ENCODE peak calls at places on chromosome 3, in four cellular contexts. O is SK-N-SH, P is K562, G is HepG2. C is an unnamed sample.

GRCh38 chr3:193297421-193297820 is 56.4 kb downstream of the PLAAT1 start:
- DNase-seq in O (no peak), G (no peak), P (no peak), C (no peak)

GRCh38 chr3:190534386-190534785 is 20.5 kb downstream of the IL1RAP start:
- DNase-seq in G (no peak), O (no peak), P (no peak), C (no peak)

GRCh38 chr3:115551091-115551490 is 72.2 kb upstream of the GAP43 start:
- DNase-seq in P (no peak), O (peak; percentile 42), G (no peak), C (no peak)

GRCh38 chr3:196431193-196432136 is 762 bp downstream of the UBXN7 start:
- DNase-seq in G (peak; percentile 41), O (peak; percentile 44), P (peak; percentile 67), C (no peak)

GRCh38 chr3:852033-852432 is 240.8 kb upstream of the CNTN6 start:
- DNase-seq in P (no peak), O (no peak), G (no peak), C (no peak)

GRCh38 chr3:49351521-49352011 is 6.6 kb downstream of the GPX1 start:
- DNase-seq in G (no peak), P (no peak), O (no peak), C (no peak)

GRCh38 chr3:183013074-183013473 is 32.7 kb upstream of the DCUN1D1 start:
- DNase-seq in P (no peak), O (no peak), G (no peak), C (no peak)

GRCh38 chr3:72738752-72739520 is 109.3 kb downstream of the SHQ1 start:
- DNase-seq in O (peak; percentile 97), G (no peak), P (peak; percentile 82), C (no peak)

GRCh38 chr3:144039661-144040060 is 68.0 kb downstream of the DIPK2A start:
- DNase-seq in O (no peak), G (no peak), P (no peak), C (no peak)

GRCh38 chr3:48695113-48695753 is 9.5 kb upstream of the NCKIPSD start:
- DNase-seq in O (no peak), P (no peak), G (no peak), C (no peak)

GRCh38 chr3:61224823-61225222 is 26.4 kb downstream of the FHIT start:
- DNase-seq in P (no peak), O (no peak), G (no peak), C (no peak)

GRCh38 chr3:160667452-160667851 is 9.5 kb upstream of the ARL14 start:
- DNase-seq in O (no peak), P (no peak), G (no peak), C (no peak)

GRCh38 chr3:69197922-69198540 is 75.6 kb upstream of the LMOD3 start:
- DNase-seq in G (no peak), P (no peak), O (no peak), C (no peak)

GRCh38 chr3:159236306-159236705 is 434.5 kb downstream of the MFSD1 start:
- DNase-seq in P (no peak), G (no peak), O (peak; percentile 10), C (no peak)

GRCh38 chr3:12833226-12834161 is 7.9 kb downstream of the RPL32 start:
- DNase-seq in G (no peak), P (no peak), O (no peak), C (no peak)

GRCh38 chr3:160162440-160162839 is 62.8 kb upstream of the C3orf80 start:
- DNase-seq in G (no peak), O (peak; percentile 59), P (no peak), C (no peak)

GRCh38 chr3:132382267-132382666 is 35.0 kb upstream of the DNAJC13 start:
- DNase-seq in O (no peak), G (no peak), P (no peak), C (no peak)

GRCh38 chr3:13954266-13954665 is 74.4 kb upstream of the WNT7A start:
- DNase-seq in G (no peak), P (no peak), O (no peak), C (no peak)

GRCh38 chr3:122232485-122232884 is 49.0 kb downstream of the CASR start:
- DNase-seq in P (no peak), O (no peak), G (no peak), C (no peak)

GRCh38 chr3:168155207-168155785 is 59.6 kb upstream of the GOLIM4 start:
- DNase-seq in G (no peak), O (no peak), P (no peak), C (no peak)

GRCh38 chr3:194120789-194121770 is 14.9 kb upstream of the HES1 start:
- DNase-seq in P (no peak), G (no peak), O (no peak), C (no peak)

GRCh38 chr3:128278761-128279593 is 125.7 kb downstream of the EEFSEC start:
- DNase-seq in G (no peak), O (peak; percentile 88), P (no peak), C (no peak)

GRCh38 chr3:129529436-129530210 is 1.2 kb downstream of the RHO start:
- DNase-seq in P (no peak), G (no peak), O (no peak), C (no peak)

GRCh38 chr3:131163-131889 is 65.2 kb upstream of the CHL1 start:
- DNase-seq in O (no peak), P (no peak), G (no peak), C (no peak)

GRCh38 chr3:106282931-106283330 is 414.1 kb upstream of the CBLB start:
- DNase-seq in G (no peak), O (no peak), P (no peak), C (no peak)

GRCh38 chr3:52248816-52249547 is 3.4 kb downstream of the PPM1M start:
- DNase-seq in G (no peak), P (no peak), O (no peak), C (no peak)

GRCh38 chr3:67459796-67460195 is 194.6 kb downstream of the SUCLG2 start:
- DNase-seq in G (no peak), O (no peak), P (no peak), C (no peak)

GRCh38 chr3:98449606-98450193 is 13.3 kb upstream of the OR5K1 start:
- DNase-seq in G (no peak), P (no peak), O (no peak), C (no peak)

GRCh38 chr3:13901935-13902584 is 22.2 kb upstream of the WNT7A start:
- DNase-seq in O (no peak), G (no peak), P (no peak), C (no peak)

GRCh38 chr3:107235923-107236315 is 141.3 kb upstream of the CCDC54 start:
- DNase-seq in O (peak; percentile 75), P (peak; percentile 61), G (peak; percentile 66), C (peak; percentile 31)

GRCh38 chr3:196970547-196971093 is 2.0 kb upstream of the PIGZ start:
- DNase-seq in P (no peak), O (no peak), G (no peak), C (no peak)

DNA sequence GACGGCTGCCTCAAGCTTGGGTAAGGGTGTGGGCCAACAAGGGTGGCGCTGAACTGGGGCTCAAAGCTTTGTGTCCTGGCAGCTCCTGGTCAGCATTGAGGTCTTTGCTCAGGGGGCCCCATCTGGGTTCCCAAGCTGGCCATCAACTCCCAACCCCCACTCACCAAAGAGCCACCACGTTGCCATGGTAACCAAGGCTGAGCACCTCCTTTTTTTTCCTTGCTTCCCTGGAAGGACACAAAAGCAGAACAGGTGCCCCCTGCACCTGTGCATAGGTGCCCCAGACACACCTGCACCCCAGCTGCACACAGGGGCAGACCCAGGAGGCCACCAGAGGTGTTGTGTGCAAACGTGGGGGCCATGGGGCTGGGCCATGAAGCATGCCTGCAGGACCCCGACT is 16.5 kb downstream of the UROC1 start:
- DNase-seq in G (no peak), O (no peak), P (no peak), C (no peak)
- TF ChIP-seq ZBTB33 in G (no peak), O (no peak), P (no peak), C (no peak)

DNA sequence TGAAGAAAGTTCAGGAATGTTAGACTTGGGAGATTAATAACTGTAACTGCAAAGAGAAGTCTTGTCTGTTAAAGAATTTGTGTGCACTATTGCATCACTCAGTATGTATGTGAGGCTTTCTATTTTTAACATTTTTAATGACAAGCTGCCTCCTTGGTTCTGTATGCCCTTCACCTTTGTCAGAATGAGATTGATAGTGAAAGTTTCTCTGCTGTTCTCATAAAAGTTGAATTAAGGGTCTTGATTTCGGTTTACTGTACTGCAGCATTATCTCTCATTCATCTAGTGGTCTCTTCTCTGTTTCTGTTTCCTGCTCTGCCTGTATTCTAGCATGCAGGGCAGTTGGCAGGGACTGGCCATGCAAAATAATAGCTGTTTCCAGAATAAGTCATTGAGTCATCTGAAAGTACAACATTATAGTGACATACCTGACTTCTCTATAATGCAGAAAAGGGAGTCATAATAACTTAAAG is 454.9 kb downstream of the IL5RA start:
- DNase-seq in P (no peak), O (no peak), G (no peak), C (peak; percentile 16)
- TF ChIP-seq RFX5 in P (no peak), O (no peak), G (no peak), C (no peak)

DNA sequence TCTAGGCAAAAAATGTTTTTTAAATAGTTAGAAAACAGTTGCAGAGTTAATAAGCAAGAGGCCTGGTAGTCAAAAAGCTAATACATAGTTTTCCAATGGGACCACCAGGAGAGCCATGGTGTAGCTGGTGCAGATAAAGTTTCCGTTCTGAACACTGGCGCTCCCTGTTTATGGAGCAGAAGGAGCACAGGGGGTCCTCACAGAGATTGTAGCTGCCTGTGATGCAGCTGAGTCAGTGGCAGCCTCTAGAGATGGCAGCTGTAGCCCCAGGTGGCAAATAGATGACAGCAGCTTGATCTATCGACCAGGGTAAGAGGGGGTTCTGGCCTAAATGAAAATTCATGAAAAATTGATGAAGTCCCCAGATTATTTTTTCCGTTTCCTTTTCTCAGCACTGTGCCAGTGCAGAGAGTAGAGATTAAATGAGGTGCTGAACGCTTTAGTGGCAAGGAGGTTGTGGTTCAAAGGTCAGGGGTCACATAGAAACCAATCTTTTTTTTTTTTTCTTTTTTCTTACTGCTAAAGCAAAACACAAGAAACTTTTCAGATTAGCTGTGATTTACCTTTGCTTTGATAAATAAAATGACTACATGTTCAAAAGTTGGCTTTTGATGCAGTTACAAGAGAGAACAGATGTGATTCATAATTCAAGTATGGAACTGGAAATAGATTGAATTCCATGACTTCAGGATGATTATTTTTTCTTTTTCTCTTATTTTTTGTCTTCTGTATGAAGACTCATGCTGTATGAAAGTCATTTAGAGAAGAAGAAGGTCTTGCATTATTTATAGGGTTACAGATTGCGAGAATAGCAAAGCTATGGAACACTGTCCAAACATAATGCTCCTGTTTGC is 63.2 kb downstream of the ROBO2 start:
- DNase-seq in G (no peak), P (no peak), O (no peak), C (no peak)
- TF ChIP-seq ZBTB33 in G (no peak), P (no peak), O (no peak), C (no peak)

GRCh38 chr3:38576131-38577088 is 73.1 kb downstream of the SCN5A start:
- DNase-seq in O (no peak), G (no peak), P (no peak), C (no peak)
- TF ChIP-seq RFX5 in O (no peak), G (no peak), P (no peak), C (no peak)

C was measured in GM12878.